ENCODE peak calls at places on chromosomes 3 and 15, in six cellular contexts. V is colonic mucosa, M is Peyer's patch, D is mammary epithelial cell, C is cardiac fibroblast, E is heart right ventricle. S is an unnamed sample.

GRCh38 chr3:72768976-72769375 is 79.3 kb downstream of the SHQ1 start:
- DNase-seq in V (no peak), M (no peak), D (no peak), C (no peak), E (no peak), S (no peak)

GRCh38 chr3:194431553-194431952 is 32.5 kb upstream of the GP5 start:
- DNase-seq in V (no peak), M (no peak), D (no peak), C (no peak), E (no peak), S (no peak)

GRCh38 chr3:99659032-99659431 is 20.6 kb downstream of the COL8A1 start:
- DNase-seq in V (no peak), M (no peak), D (peak), C (peak), E (no peak), S (no peak)

GRCh38 chr3:131655076-131655685 is 152.4 kb upstream of the MRPL3 start:
- DNase-seq in V (no peak), M (no peak), D (peak), C (peak), E (no peak), S (no peak)

GRCh38 chr3:193560870-193561269 is 6.2 kb upstream of the ATP13A4 start:
- DNase-seq in V (no peak), M (no peak), D (no peak), C (no peak), E (peak), S (no peak)

GRCh38 chr3:88957751-88958452 is 149.5 kb upstream of the EPHA3 start:
- DNase-seq in V (no peak), M (no peak), D (peak), C (peak), E (no peak), S (no peak)

GRCh38 chr3:126103121-126104027 is 19.4 kb upstream of the SLC41A3 start:
- DNase-seq in V (peak), M (no peak), D (no peak), C (no peak), E (no peak), S (peak)

GRCh38 chr3:22523925-22524324 is 679.2 kb upstream of the UBE2E2 start:
- DNase-seq in V (no peak), M (no peak), D (no peak), C (no peak), E (no peak), S (no peak)

GRCh38 chr15:70195808-70196304 is 98.1 kb upstream of the TLE3 start:
- DNase-seq in V (peak), M (peak), D (peak), C (peak), E (peak), S (no peak)

GRCh38 chr3:183518446-183519185 is 36.9 kb downstream of the KLHL6 start:
- DNase-seq in V (no peak), M (peak), D (no peak), C (no peak), E (no peak), S (no peak)

GRCh38 chr15:22944651-22945050 is 35.5 kb downstream of the CYFIP1 start:
- DNase-seq in V (peak), M (peak), D (peak), C (no peak), E (no peak), S (no peak)

GRCh38 chr3:177538064-177538742 is 340.9 kb upstream of the TBL1XR1 start:
- DNase-seq in V (peak), M (no peak), D (peak), C (peak), E (peak), S (no peak)

GRCh38 chr3:188294823-188295487 is 141.0 kb downstream of the LPP start:
- DNase-seq in V (peak), M (no peak), D (peak), C (peak), E (peak), S (no peak)
- H3K4me3 ChIP-seq in V (no peak), M (no peak), D (no peak), C (no peak), E (no peak), S (no peak)

DNA sequence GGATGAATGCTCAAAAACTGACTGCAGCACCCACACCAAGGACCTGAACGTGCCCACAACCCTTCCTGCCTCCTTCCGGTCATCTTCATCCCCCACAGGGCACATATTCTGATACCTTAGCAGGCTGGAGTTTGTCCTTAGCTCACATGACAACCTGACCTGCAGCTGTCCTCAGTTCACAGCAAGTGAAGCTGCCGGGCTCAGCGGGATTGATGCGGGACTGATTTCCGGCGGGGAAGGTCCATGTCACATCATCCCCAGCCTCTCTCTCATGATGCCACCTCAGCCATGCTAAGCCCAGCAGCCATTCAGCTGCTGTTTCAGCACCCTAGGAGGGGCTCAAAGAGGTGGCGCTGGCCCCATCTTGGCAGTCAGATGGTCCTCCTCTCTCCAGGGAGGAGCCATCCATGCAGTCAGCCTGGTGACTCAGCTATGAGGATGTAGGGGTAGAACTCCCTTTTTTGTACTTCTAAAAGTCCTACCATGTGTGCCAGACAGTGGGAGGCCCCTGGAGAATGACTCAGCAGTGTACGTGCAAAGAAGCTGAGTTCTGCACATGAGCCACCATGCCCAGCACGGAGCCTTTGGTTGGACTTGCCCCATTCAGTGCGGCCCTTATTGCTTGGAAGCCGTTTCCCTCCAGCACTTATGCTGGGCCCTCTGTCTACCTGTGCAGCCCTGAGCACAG is 9.5 kb downstream of the CA12 start:
- DNase-seq in V (no peak), M (no peak), D (peak), C (peak), E (no peak), S (peak)
- H3K4me3 ChIP-seq in V (no peak), M (no peak), D (no peak), C (peak), E (no peak), S (no peak)

GRCh38 chr15:85584791-85585360 is 204.5 kb downstream of the AKAP13 start:
- DNase-seq in V (no peak), M (no peak), D (no peak), C (no peak), E (no peak), S (no peak)
- H3K4me3 ChIP-seq in V (no peak), M (no peak), D (no peak), C (no peak), E (peak), S (no peak)

DNA sequence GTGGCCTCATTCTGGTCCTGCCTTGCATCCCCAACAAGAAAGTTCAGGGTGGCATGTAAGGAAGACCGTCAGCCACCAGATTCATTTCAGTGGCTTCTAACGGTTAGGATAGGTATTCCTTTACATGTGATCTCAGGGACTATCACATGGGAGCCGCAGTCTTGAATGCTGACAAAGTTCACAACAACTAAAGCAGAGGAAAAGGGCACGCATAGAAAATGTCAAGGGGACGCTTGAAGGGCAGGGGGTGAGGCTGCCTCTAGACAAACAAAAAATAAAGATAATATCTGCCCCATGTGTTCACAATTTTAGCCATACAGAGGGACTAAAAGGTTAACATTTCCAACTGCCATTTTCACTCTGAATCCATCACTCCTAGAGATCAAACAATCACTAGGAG is 31.9 kb upstream of the ARL8B start:
- DNase-seq in V (no peak), M (no peak), D (no peak), C (no peak), E (no peak), S (no peak)
- H3K4me3 ChIP-seq in V (no peak), M (no peak), D (no peak), C (no peak), E (no peak), S (no peak)

GRCh38 chr3:46936733-46937250 is 39.8 kb downstream of the CCDC12 start:
- DNase-seq in V (no peak), M (no peak), D (no peak), C (peak), E (no peak), S (no peak)

GRCh38 chr3:46934067-46934466 is 42.5 kb downstream of the CCDC12 start:
- DNase-seq in V (no peak), M (no peak), D (no peak), C (no peak), E (no peak), S (no peak)

GRCh38 chr3:46935989-46936620 is 40.4 kb downstream of the CCDC12 start:
- DNase-seq in V (no peak), M (no peak), D (no peak), C (no peak), E (no peak), S (no peak)

GRCh38 chr3:46934508-46935167 is 41.9 kb downstream of the CCDC12 start:
- DNase-seq in V (no peak), M (no peak), D (peak), C (peak), E (peak), S (no peak)

GRCh38 chr3:46935168-46935858 is 41.2 kb downstream of the CCDC12 start:
- DNase-seq in V (no peak), M (peak), D (peak), C (peak), E (peak), S (no peak)
- H3K4me3 ChIP-seq in V (no peak), M (no peak), D (no peak), C (no peak), E (no peak), S (no peak)

GRCh38 chr3:42037318-42037945 is 53.7 kb upstream of the TRAK1 start:
- DNase-seq in V (peak), M (peak), D (no peak), C (no peak), E (no peak), S (no peak)

GRCh38 chr3:42042747-42043115 is 48.4 kb upstream of the TRAK1 start:
- DNase-seq in V (no peak), M (peak), D (no peak), C (no peak), E (no peak), S (no peak)

GRCh38 chr3:42045719-42046243 is 45.4 kb upstream of the TRAK1 start:
- DNase-seq in V (no peak), M (no peak), D (no peak), C (no peak), E (no peak), S (no peak)

DNA sequence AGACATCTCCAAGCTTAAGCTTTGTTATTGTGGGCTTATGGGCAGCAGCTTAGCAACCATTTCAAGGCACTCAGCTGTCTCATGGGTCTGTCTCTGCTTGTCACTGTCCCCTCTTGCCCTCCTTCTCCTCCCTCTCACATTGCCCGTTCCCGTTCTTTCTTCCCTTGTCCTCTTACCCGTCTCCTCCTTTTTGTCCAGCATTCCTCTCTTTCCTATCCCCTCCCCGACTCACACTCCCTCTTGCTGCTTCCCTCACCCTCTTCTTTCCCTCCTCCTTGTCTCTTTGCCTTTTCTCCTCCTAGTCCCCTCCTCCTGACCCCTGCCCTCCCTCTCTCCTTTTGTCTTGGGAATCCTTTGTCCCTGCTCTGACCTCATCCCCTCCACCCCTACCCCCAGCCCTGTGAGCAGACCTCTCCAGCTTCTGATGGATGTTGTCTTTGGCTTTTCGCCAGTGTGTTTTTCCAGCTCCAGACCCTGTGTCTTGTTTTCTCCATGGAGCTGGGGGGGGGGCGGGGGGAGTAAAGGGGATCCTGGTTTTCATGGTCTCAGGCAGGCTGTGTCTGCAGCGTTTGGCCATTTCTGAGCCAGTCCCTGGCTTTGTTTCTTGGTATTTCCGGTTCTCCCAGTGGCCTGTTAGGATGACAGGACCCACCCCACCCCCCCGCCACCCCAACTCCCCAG is 47.9 kb upstream of the TRAK1 start:
- DNase-seq in V (peak), M (peak), D (no peak), C (peak), E (peak), S (no peak)
- H3K4me3 ChIP-seq in V (no peak), M (no peak), D (no peak), C (peak), E (peak), S (no peak)

S was measured in vagina.